ENCODE peak calls at places on chromosomes 1 and 21, in nine cellular contexts. One of them, this sample, is unnamed.

GRCh38 chr1:9687876-9688582 is 36.5 kb downstream of the PIK3CD start:
- DNase-seq in cardiac fibroblast: peak
- DNase-seq in CD8-positive, alpha-beta T cell: no peak
- DNase-seq in CD4-positive, alpha-beta T cell: no peak
- DNase-seq in glutamatergic neuron: peak
- DNase-seq in type B pancreatic cell: no peak
- DNase-seq in heart right ventricle: no peak
- DNase-seq in progenitor cell of endocrine pancreas: peak
- DNase-seq in thyroid gland: peak
- DNase-seq in this sample: no peak

GRCh38 chr1:118928739-118929554 is 59.2 kb downstream of the TBX15 start:
- DNase-seq in cardiac fibroblast: peak
- DNase-seq in CD8-positive, alpha-beta T cell: no peak
- DNase-seq in CD4-positive, alpha-beta T cell: no peak
- DNase-seq in glutamatergic neuron: no peak
- DNase-seq in type B pancreatic cell: no peak
- DNase-seq in heart right ventricle: no peak
- DNase-seq in progenitor cell of endocrine pancreas: peak
- DNase-seq in thyroid gland: no peak
- DNase-seq in this sample: no peak

GRCh38 chr1:19762175-19762779 is 37.4 kb downstream of the TMCO4 start:
- DNase-seq in cardiac fibroblast: peak
- DNase-seq in CD8-positive, alpha-beta T cell: no peak
- DNase-seq in CD4-positive, alpha-beta T cell: peak
- DNase-seq in glutamatergic neuron: peak
- DNase-seq in type B pancreatic cell: no peak
- DNase-seq in heart right ventricle: peak
- DNase-seq in progenitor cell of endocrine pancreas: peak
- DNase-seq in thyroid gland: peak
- DNase-seq in this sample: no peak

GRCh38 chr1:205767248-205767647 is 8.0 kb downstream of the RAB29 start:
- DNase-seq in cardiac fibroblast: no peak
- DNase-seq in CD8-positive, alpha-beta T cell: no peak
- DNase-seq in CD4-positive, alpha-beta T cell: no peak
- DNase-seq in glutamatergic neuron: no peak
- DNase-seq in type B pancreatic cell: no peak
- DNase-seq in heart right ventricle: no peak
- DNase-seq in progenitor cell of endocrine pancreas: no peak
- DNase-seq in thyroid gland: peak
- DNase-seq in this sample: no peak

GRCh38 chr1:6443339-6444115 is 19.0 kb downstream of the ESPN start:
- DNase-seq in cardiac fibroblast: no peak
- DNase-seq in CD8-positive, alpha-beta T cell: no peak
- DNase-seq in CD4-positive, alpha-beta T cell: no peak
- DNase-seq in glutamatergic neuron: no peak
- DNase-seq in type B pancreatic cell: no peak
- DNase-seq in heart right ventricle: no peak
- DNase-seq in progenitor cell of endocrine pancreas: no peak
- DNase-seq in thyroid gland: no peak
- DNase-seq in this sample: no peak

GRCh38 chr1:30754684-30755171 is 2.8 kb downstream of the LAPTM5 start:
- DNase-seq in cardiac fibroblast: no peak
- DNase-seq in CD8-positive, alpha-beta T cell: no peak
- DNase-seq in CD4-positive, alpha-beta T cell: no peak
- DNase-seq in glutamatergic neuron: no peak
- DNase-seq in type B pancreatic cell: no peak
- DNase-seq in heart right ventricle: no peak
- DNase-seq in progenitor cell of endocrine pancreas: no peak
- DNase-seq in thyroid gland: no peak
- DNase-seq in this sample: peak

GRCh38 chr1:182962554-182963115 is 9.7 kb upstream of the SHCBP1L start:
- DNase-seq in cardiac fibroblast: peak
- DNase-seq in CD8-positive, alpha-beta T cell: no peak
- DNase-seq in CD4-positive, alpha-beta T cell: no peak
- DNase-seq in glutamatergic neuron: peak
- DNase-seq in type B pancreatic cell: no peak
- DNase-seq in heart right ventricle: peak
- DNase-seq in progenitor cell of endocrine pancreas: peak
- DNase-seq in thyroid gland: peak
- DNase-seq in this sample: no peak

GRCh38 chr1:177471244-177471643 is 300.5 kb downstream of the BRINP2 start:
- DNase-seq in cardiac fibroblast: peak
- DNase-seq in CD8-positive, alpha-beta T cell: no peak
- DNase-seq in CD4-positive, alpha-beta T cell: no peak
- DNase-seq in glutamatergic neuron: no peak
- DNase-seq in type B pancreatic cell: no peak
- DNase-seq in heart right ventricle: no peak
- DNase-seq in progenitor cell of endocrine pancreas: no peak
- DNase-seq in thyroid gland: no peak
- DNase-seq in this sample: no peak

GRCh38 chr1:228837817-228838716 is 102.8 kb downstream of the RHOU start:
- DNase-seq in cardiac fibroblast: peak
- DNase-seq in CD8-positive, alpha-beta T cell: no peak
- DNase-seq in CD4-positive, alpha-beta T cell: no peak
- DNase-seq in glutamatergic neuron: no peak
- DNase-seq in type B pancreatic cell: no peak
- DNase-seq in heart right ventricle: peak
- DNase-seq in progenitor cell of endocrine pancreas: peak
- DNase-seq in thyroid gland: peak
- DNase-seq in this sample: no peak

GRCh38 chr1:166379447-166379846 is 212.6 kb upstream of the FAM78B start:
- DNase-seq in cardiac fibroblast: no peak
- DNase-seq in CD8-positive, alpha-beta T cell: no peak
- DNase-seq in CD4-positive, alpha-beta T cell: no peak
- DNase-seq in glutamatergic neuron: no peak
- DNase-seq in type B pancreatic cell: no peak
- DNase-seq in heart right ventricle: peak
- DNase-seq in progenitor cell of endocrine pancreas: no peak
- DNase-seq in thyroid gland: no peak
- DNase-seq in this sample: no peak

GRCh38 chr1:58762806-58763205 is 21.0 kb downstream of the JUN start:
- DNase-seq in cardiac fibroblast: peak
- DNase-seq in CD8-positive, alpha-beta T cell: no peak
- DNase-seq in CD4-positive, alpha-beta T cell: no peak
- DNase-seq in glutamatergic neuron: no peak
- DNase-seq in type B pancreatic cell: no peak
- DNase-seq in heart right ventricle: no peak
- DNase-seq in progenitor cell of endocrine pancreas: no peak
- DNase-seq in thyroid gland: no peak
- DNase-seq in this sample: no peak

GRCh38 chr1:209196140-209196539 is 387.4 kb upstream of the CAMK1G start:
- DNase-seq in cardiac fibroblast: no peak
- DNase-seq in CD8-positive, alpha-beta T cell: no peak
- DNase-seq in CD4-positive, alpha-beta T cell: no peak
- DNase-seq in glutamatergic neuron: no peak
- DNase-seq in type B pancreatic cell: no peak
- DNase-seq in heart right ventricle: no peak
- DNase-seq in progenitor cell of endocrine pancreas: no peak
- DNase-seq in thyroid gland: no peak
- DNase-seq in this sample: no peak

GRCh38 chr21:33205476-33205875 is 24.3 kb upstream of the IFNAR2 start:
- DNase-seq in cardiac fibroblast: no peak
- DNase-seq in CD8-positive, alpha-beta T cell: no peak
- DNase-seq in CD4-positive, alpha-beta T cell: no peak
- DNase-seq in glutamatergic neuron: no peak
- DNase-seq in type B pancreatic cell: no peak
- DNase-seq in heart right ventricle: no peak
- DNase-seq in progenitor cell of endocrine pancreas: no peak
- DNase-seq in thyroid gland: no peak
- DNase-seq in this sample: no peak

GRCh38 chr1:81874461-81874860 is 73.7 kb downstream of the ADGRL2 start:
- DNase-seq in cardiac fibroblast: no peak
- DNase-seq in CD8-positive, alpha-beta T cell: no peak
- DNase-seq in CD4-positive, alpha-beta T cell: no peak
- DNase-seq in glutamatergic neuron: no peak
- DNase-seq in type B pancreatic cell: no peak
- DNase-seq in heart right ventricle: no peak
- DNase-seq in progenitor cell of endocrine pancreas: no peak
- DNase-seq in thyroid gland: no peak
- DNase-seq in this sample: no peak

GRCh38 chr1:104830534-104830933 is 1080.8 kb downstream of the AMY1C start:
- DNase-seq in cardiac fibroblast: no peak
- DNase-seq in CD8-positive, alpha-beta T cell: no peak
- DNase-seq in CD4-positive, alpha-beta T cell: no peak
- DNase-seq in glutamatergic neuron: no peak
- DNase-seq in type B pancreatic cell: no peak
- DNase-seq in heart right ventricle: no peak
- DNase-seq in progenitor cell of endocrine pancreas: no peak
- DNase-seq in thyroid gland: no peak
- DNase-seq in this sample: no peak

GRCh38 chr1:174080819-174081218 is 58.7 kb upstream of the RC3H1 start:
- DNase-seq in cardiac fibroblast: no peak
- DNase-seq in CD8-positive, alpha-beta T cell: no peak
- DNase-seq in CD4-positive, alpha-beta T cell: no peak
- DNase-seq in glutamatergic neuron: no peak
- DNase-seq in type B pancreatic cell: no peak
- DNase-seq in heart right ventricle: no peak
- DNase-seq in progenitor cell of endocrine pancreas: no peak
- DNase-seq in thyroid gland: no peak
- DNase-seq in this sample: no peak

GRCh38 chr1:155947292-155947691 is 5.9 kb downstream of the RXFP4 start:
- DNase-seq in cardiac fibroblast: no peak
- DNase-seq in CD8-positive, alpha-beta T cell: no peak
- DNase-seq in CD4-positive, alpha-beta T cell: no peak
- DNase-seq in glutamatergic neuron: no peak
- DNase-seq in type B pancreatic cell: no peak
- DNase-seq in heart right ventricle: no peak
- DNase-seq in progenitor cell of endocrine pancreas: no peak
- DNase-seq in thyroid gland: no peak
- DNase-seq in this sample: no peak

GRCh38 chr1:12409676-12410075 is 179.8 kb downstream of the VPS13D start:
- DNase-seq in cardiac fibroblast: no peak
- DNase-seq in CD8-positive, alpha-beta T cell: no peak
- DNase-seq in CD4-positive, alpha-beta T cell: no peak
- DNase-seq in glutamatergic neuron: no peak
- DNase-seq in type B pancreatic cell: no peak
- DNase-seq in heart right ventricle: no peak
- DNase-seq in progenitor cell of endocrine pancreas: no peak
- DNase-seq in thyroid gland: peak
- DNase-seq in this sample: no peak

GRCh38 chr1:35988237-35988636 is 57.3 kb downstream of the AGO3 start:
- DNase-seq in cardiac fibroblast: no peak
- DNase-seq in CD8-positive, alpha-beta T cell: no peak
- DNase-seq in CD4-positive, alpha-beta T cell: no peak
- DNase-seq in glutamatergic neuron: no peak
- DNase-seq in type B pancreatic cell: no peak
- DNase-seq in heart right ventricle: no peak
- DNase-seq in progenitor cell of endocrine pancreas: no peak
- DNase-seq in thyroid gland: no peak
- DNase-seq in this sample: no peak

GRCh38 chr1:115764541-115764940 is 4.0 kb downstream of the CASQ2 start:
- DNase-seq in cardiac fibroblast: peak
- DNase-seq in CD8-positive, alpha-beta T cell: no peak
- DNase-seq in CD4-positive, alpha-beta T cell: no peak
- DNase-seq in glutamatergic neuron: no peak
- DNase-seq in type B pancreatic cell: no peak
- DNase-seq in heart right ventricle: peak
- DNase-seq in progenitor cell of endocrine pancreas: no peak
- DNase-seq in thyroid gland: peak
- DNase-seq in this sample: no peak

GRCh38 chr1:40735234-40735633 is 43.7 kb downstream of the NFYC start:
- DNase-seq in cardiac fibroblast: no peak
- DNase-seq in CD8-positive, alpha-beta T cell: no peak
- DNase-seq in CD4-positive, alpha-beta T cell: no peak
- DNase-seq in glutamatergic neuron: no peak
- DNase-seq in type B pancreatic cell: no peak
- DNase-seq in heart right ventricle: no peak
- DNase-seq in progenitor cell of endocrine pancreas: no peak
- DNase-seq in thyroid gland: no peak
- DNase-seq in this sample: no peak
- TF ChIP-seq CTCF in cardiac fibroblast: no peak
- TF ChIP-seq CTCF in CD8-positive, alpha-beta T cell: no peak
- TF ChIP-seq CTCF in CD4-positive, alpha-beta T cell: no peak
- TF ChIP-seq CTCF in glutamatergic neuron: no peak
- TF ChIP-seq CTCF in type B pancreatic cell: no peak
- TF ChIP-seq CTCF in heart right ventricle: no peak
- TF ChIP-seq CTCF in progenitor cell of endocrine pancreas: no peak
- TF ChIP-seq CTCF in thyroid gland: no peak
- TF ChIP-seq CTCF in this sample: no peak

GRCh38 chr1:18486195-18486594 is 5.5 kb downstream of the KLHDC7A start:
- DNase-seq in cardiac fibroblast: no peak
- DNase-seq in CD8-positive, alpha-beta T cell: no peak
- DNase-seq in CD4-positive, alpha-beta T cell: no peak
- DNase-seq in glutamatergic neuron: no peak
- DNase-seq in type B pancreatic cell: no peak
- DNase-seq in heart right ventricle: no peak
- DNase-seq in progenitor cell of endocrine pancreas: no peak
- DNase-seq in thyroid gland: no peak
- DNase-seq in this sample: no peak
- TF ChIP-seq CTCF in cardiac fibroblast: no peak
- TF ChIP-seq CTCF in CD8-positive, alpha-beta T cell: no peak
- TF ChIP-seq CTCF in CD4-positive, alpha-beta T cell: no peak
- TF ChIP-seq CTCF in glutamatergic neuron: peak
- TF ChIP-seq CTCF in type B pancreatic cell: peak
- TF ChIP-seq CTCF in heart right ventricle: no peak
- TF ChIP-seq CTCF in progenitor cell of endocrine pancreas: peak
- TF ChIP-seq CTCF in thyroid gland: no peak
- TF ChIP-seq CTCF in this sample: no peak

GRCh38 chr1:65020774-65021173 is 54.4 kb upstream of the JAK1 start:
- DNase-seq in cardiac fibroblast: peak
- DNase-seq in CD8-positive, alpha-beta T cell: no peak
- DNase-seq in CD4-positive, alpha-beta T cell: no peak
- DNase-seq in glutamatergic neuron: no peak
- DNase-seq in type B pancreatic cell: no peak
- DNase-seq in heart right ventricle: no peak
- DNase-seq in progenitor cell of endocrine pancreas: no peak
- DNase-seq in thyroid gland: no peak
- DNase-seq in this sample: no peak
- TF ChIP-seq CTCF in cardiac fibroblast: peak
- TF ChIP-seq CTCF in CD8-positive, alpha-beta T cell: no peak
- TF ChIP-seq CTCF in CD4-positive, alpha-beta T cell: no peak
- TF ChIP-seq CTCF in glutamatergic neuron: no peak
- TF ChIP-seq CTCF in type B pancreatic cell: peak
- TF ChIP-seq CTCF in heart right ventricle: peak
- TF ChIP-seq CTCF in progenitor cell of endocrine pancreas: peak
- TF ChIP-seq CTCF in thyroid gland: no peak
- TF ChIP-seq CTCF in this sample: no peak

DNA sequence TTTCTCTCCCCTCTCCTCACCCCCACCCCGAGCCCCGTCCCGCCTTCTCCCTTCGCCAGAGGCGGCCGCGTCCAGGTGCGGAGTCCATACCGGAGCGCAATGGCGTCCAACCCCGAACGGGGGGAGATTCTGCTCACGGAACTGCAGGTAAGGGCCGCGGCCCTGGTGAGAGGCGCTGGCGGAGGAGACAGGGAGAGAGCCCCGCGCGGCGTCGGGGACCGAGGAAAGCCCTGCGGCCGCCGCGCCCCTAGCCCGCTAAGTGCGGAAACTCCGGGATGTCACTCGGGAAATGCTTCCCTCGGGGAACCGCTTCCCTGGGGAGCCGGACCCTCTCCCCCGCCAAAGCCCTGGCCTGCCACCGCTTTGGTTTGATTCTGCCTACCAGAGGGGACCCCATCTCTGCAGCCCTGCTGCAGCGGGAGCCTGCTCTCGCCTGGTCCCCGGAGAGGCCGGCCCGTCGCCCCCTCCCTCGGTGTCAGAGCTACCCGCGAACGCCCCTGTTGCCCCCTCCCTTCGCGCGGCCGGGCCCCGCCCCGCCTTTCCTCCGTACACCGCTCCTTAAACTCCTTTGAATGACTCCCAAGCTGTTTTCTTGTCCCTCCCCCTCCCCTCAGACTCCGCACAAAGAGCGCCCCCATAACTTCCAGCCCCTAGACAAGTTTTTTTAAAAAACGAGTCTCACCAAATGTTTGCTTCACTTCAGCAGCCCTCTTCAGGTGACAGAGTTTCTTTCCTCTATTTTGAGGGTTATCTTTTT is 587 bp downstream of the PKN2 start:
- DNase-seq in cardiac fibroblast: peak
- DNase-seq in CD8-positive, alpha-beta T cell: peak
- DNase-seq in CD4-positive, alpha-beta T cell: peak
- DNase-seq in glutamatergic neuron: peak
- DNase-seq in type B pancreatic cell: peak
- DNase-seq in heart right ventricle: peak
- DNase-seq in progenitor cell of endocrine pancreas: peak
- DNase-seq in thyroid gland: peak
- DNase-seq in this sample: peak
- TF ChIP-seq CTCF in cardiac fibroblast: no peak
- TF ChIP-seq CTCF in CD8-positive, alpha-beta T cell: peak
- TF ChIP-seq CTCF in CD4-positive, alpha-beta T cell: no peak
- TF ChIP-seq CTCF in glutamatergic neuron: no peak
- TF ChIP-seq CTCF in type B pancreatic cell: peak
- TF ChIP-seq CTCF in heart right ventricle: no peak
- TF ChIP-seq CTCF in progenitor cell of endocrine pancreas: no peak
- TF ChIP-seq CTCF in thyroid gland: no peak
- TF ChIP-seq CTCF in this sample: no peak